ENCODE peak calls at places on chromosomes 7 and 10, in seven cellular contexts. R is fibroblast of lung, W is left ventricle myocardium inferior, L is body of pancreas, D is transverse colon, V is cardiac muscle cell, O is sigmoid colon. F is an unnamed sample.

GRCh38 chr7:44282601-44283171 is 42.7 kb downstream of the CAMK2B start:
- DNase-seq in W (peak; percentile 12), O (peak; percentile 39), V (no peak), R (no peak), L (peak; percentile 2), D (peak; percentile 3), F (peak; percentile 20)

GRCh38 chr7:105006367-105007139 is 7.5 kb upstream of the KMT2E start:
- DNase-seq in L (peak; percentile 36), D (peak; percentile 67), W (no peak), R (no peak), O (no peak), V (no peak), F (no peak)

GRCh38 chr7:114944742-114945625 is 23.1 kb downstream of the MDFIC start:
- DNase-seq in W (peak; percentile 73), R (peak; percentile 94), O (peak; percentile 90), L (peak; percentile 46), D (peak; percentile 43), V (no peak), F (peak; percentile 73)

GRCh38 chr7:75962607-75963382 is 31.6 kb downstream of the TMEM120A start:
- DNase-seq in L (no peak), O (no peak), V (no peak), W (no peak), R (peak; percentile 78), D (no peak), F (peak; percentile 64)

GRCh38 chr7:106165328-106165727 is 53.2 kb upstream of the SYPL1 start:
- DNase-seq in L (no peak), R (peak; percentile 54), W (no peak), V (no peak), O (no peak), D (no peak), F (no peak)

GRCh38 chr7:149820622-149821190 is 17.5 kb upstream of the ZNF862 start:
- DNase-seq in V (no peak), D (no peak), R (no peak), O (no peak), W (peak; percentile 9), L (no peak), F (no peak)

GRCh38 chr7:52486267-52486666 is 549.2 kb upstream of the POM121L12 start:
- DNase-seq in D (no peak), V (peak; percentile 30), W (no peak), R (no peak), O (no peak), L (no peak), F (no peak)

GRCh38 chr10:73983096-73984047 is 14.5 kb upstream of the VCL start:
- DNase-seq in W (no peak), V (no peak), O (no peak), D (no peak), R (no peak), L (peak; percentile 52), F (no peak)

GRCh38 chr7:91251877-91252276 is 12.4 kb upstream of the FZD1 start:
- DNase-seq in D (no peak), R (no peak), O (no peak), V (no peak), L (no peak), W (no peak), F (no peak)

GRCh38 chr10:117365612-117366011 is 9.6 kb downstream of the PDZD8 start:
- DNase-seq in O (no peak), W (no peak), R (no peak), D (peak; percentile 36), L (peak; percentile 81), V (no peak), F (no peak)

GRCh38 chr7:151735186-151735853 is 141.6 kb downstream of the PRKAG2 start:
- DNase-seq in V (no peak), W (no peak), L (no peak), R (no peak), D (no peak), O (no peak), F (no peak)

GRCh38 chr10:104036518-104037260 is 49.0 kb downstream of the COL17A1 start:
- DNase-seq in V (no peak), O (no peak), W (no peak), L (no peak), R (no peak), D (no peak), F (no peak)

GRCh38 chr7:157683251-157684156 is 346.7 kb downstream of the DNAJB6 start:
- DNase-seq in V (no peak), L (no peak), D (no peak), R (no peak), W (no peak), O (no peak), F (no peak)

GRCh38 chr7:99090811-99091582 is 52.9 kb downstream of the SMURF1 start:
- DNase-seq in D (no peak), L (no peak), O (no peak), V (peak; percentile 42), W (no peak), R (peak; percentile 40), F (no peak)

GRCh38 chr10:91495402-91495801 is 85.3 kb downstream of the HECTD2 start:
- DNase-seq in W (no peak), V (no peak), D (no peak), L (no peak), O (no peak), R (peak; percentile 62), F (no peak)

GRCh38 chr10:49311562-49312236 is 12.7 kb downstream of the C10orf71 start:
- DNase-seq in D (no peak), W (no peak), R (no peak), L (no peak), O (no peak), V (no peak), F (no peak)

GRCh38 chr10:27147701-27148100 is 6.5 kb downstream of the YME1L1 start:
- DNase-seq in W (no peak), O (no peak), D (no peak), V (no peak), R (no peak), L (no peak), F (no peak)

GRCh38 chr7:73438547-73439245 is 5.1 kb downstream of the FZD9 start:
- DNase-seq in R (no peak), O (peak; percentile 38), V (no peak), L (no peak), D (no peak), W (no peak), F (no peak)

GRCh38 chr7:23462846-23463245 is 7.4 kb downstream of the IGF2BP3 start:
- DNase-seq in L (no peak), V (peak; percentile 73), D (no peak), W (no peak), O (no peak), R (peak; percentile 67), F (no peak)

DNA sequence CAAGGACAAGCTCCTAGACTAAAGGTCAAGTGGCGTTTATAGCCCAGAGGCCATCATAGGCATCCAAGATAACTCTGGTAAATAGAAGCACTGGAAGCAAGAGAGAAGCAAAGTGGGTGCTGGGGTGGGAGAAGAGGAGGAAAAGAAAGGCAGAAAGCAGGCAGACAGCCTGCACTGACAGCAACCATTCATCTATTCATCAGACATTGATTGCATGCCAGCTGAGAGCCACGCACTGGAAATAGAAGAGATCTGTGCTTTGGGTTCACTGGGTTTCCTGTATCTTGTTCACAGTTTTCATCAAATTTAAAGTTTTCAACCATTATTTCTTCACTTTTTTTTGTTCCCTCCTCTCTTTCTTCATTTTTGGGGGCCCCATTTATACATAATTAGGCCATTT is 4.7 kb upstream of the SLIT1 start:
- DNase-seq in O (no peak), V (no peak), R (no peak), D (no peak), W (no peak), L (no peak), F (no peak)
- H3K27me3 ChIP-seq in O (peaks cover 20% of the 10 kb centered on the region), V (peaks cover 36% of the 10 kb centered on the region), R (peaks cover 29% of the 10 kb centered on the region), D (peaks cover 76% of the 10 kb centered on the region), W (peaks cover 97% of the 10 kb centered on the region), L (peaks cover 7% of the 10 kb centered on the region), F (peaks cover 2% of the 10 kb centered on the region)

DNA sequence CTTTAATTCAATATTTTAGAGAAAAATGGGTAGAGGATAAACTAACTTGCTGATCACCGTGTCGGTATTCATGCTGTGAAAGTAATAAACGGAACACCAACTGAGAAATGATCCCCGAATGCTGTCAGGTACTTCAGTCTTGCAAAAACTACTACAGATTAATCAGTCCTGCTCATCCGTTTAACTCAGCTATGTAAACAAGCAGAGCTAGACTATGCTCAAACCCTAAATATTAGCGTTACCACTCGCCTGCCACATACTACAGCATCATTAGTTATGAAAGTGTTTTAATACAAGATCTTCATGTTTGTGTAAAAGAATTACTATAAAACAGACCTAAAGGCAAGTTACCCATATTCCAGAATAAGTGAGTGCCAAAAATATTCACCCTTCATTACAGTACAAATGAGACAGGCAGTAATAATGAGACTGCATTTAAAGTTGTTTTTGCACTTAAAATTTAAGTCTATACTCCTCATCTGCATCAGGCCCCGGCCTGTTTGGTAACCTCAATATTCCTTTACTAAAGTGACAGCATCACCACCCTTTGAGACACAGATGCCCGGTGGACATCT is 952 bp downstream of the DNMBP start:
- DNase-seq in V (no peak), W (no peak), L (no peak), O (peak; percentile 2), R (peak; percentile 34), D (no peak), F (no peak)
- H3K4me1 ChIP-seq in V (peaks cover 7% of the 10 kb centered on the region), W (peaks cover 62% of the 10 kb centered on the region), L (peaks cover 16% of the 10 kb centered on the region), O (no peaks in the 10 kb centered on the region), R (peaks cover 25% of the 10 kb centered on the region), D (peaks cover 9% of the 10 kb centered on the region), F (peaks cover 9% of the 10 kb centered on the region)

GRCh38 chr10:22314852-22315251 is 1.3 kb upstream of the COMMD3 start:
- DNase-seq in V (no peak), W (no peak), D (no peak), R (no peak), L (no peak), O (no peak), F (no peak)
- H3K27me3 ChIP-seq in V (peaks cover 85% of the 10 kb centered on the region), W (no peaks in the 10 kb centered on the region), D (peaks cover 3% of the 10 kb centered on the region), R (no peaks in the 10 kb centered on the region), L (no peaks in the 10 kb centered on the region), O (no peaks in the 10 kb centered on the region), F (no peaks in the 10 kb centered on the region)

GRCh38 chr10:123538401-123539320 is 127.5 kb upstream of the GPR26 start:
- DNase-seq in O (no peak), L (no peak), V (no peak), W (no peak), R (no peak), D (no peak), F (no peak)

GRCh38 chr10:123535386-123535785 is 130.8 kb upstream of the GPR26 start:
- DNase-seq in V (no peak), W (no peak), R (no peak), D (no peak), L (no peak), O (no peak), F (no peak)

GRCh38 chr10:123536176-123536845 is 129.8 kb upstream of the GPR26 start:
- DNase-seq in R (no peak), O (no peak), V (no peak), L (no peak), D (no peak), W (no peak), F (no peak)

DNA sequence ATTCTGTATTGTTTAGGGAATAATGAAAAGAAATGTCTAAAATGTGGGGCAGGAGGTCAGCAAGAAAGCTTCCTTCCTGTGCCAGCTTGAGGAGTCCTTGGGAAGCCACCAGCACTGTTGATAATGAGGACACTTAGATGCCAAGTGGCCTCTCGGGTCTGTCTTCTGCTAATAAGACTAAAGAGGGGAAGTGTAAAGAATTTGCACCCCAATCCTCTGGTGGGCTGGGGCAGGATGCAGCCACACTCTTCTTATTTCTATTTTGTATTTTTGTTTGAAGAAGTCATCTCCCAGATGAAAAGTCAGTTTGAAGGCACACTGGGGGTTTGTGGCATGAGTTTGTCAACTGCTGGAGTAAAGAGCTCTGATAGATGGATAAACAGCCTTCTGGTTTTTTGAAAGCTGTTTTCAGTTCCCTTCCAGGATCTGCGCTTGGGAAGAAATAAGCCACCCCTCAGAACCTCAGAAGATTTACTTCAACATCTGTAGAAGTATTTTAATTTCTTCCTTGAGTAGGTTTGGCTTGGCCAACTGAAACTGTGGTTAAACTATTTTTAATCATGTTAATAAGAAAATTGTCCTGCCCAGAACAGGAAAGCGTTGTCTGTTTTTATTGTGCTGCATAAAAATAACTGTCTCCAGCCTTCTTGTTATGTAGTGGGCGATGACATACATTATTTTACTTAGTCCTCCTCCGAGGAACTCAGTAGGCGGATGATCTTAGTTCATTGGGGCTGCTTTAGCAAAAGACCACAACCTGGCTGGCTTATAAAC is 128.8 kb upstream of the GPR26 start:
- DNase-seq in O (no peak), D (no peak), V (no peak), L (no peak), R (no peak), W (no peak), F (no peak)
- H3K4me1 ChIP-seq in O (no peaks in the 10 kb centered on the region), D (no peaks in the 10 kb centered on the region), V (peaks cover 4% of the 10 kb centered on the region), L (no peaks in the 10 kb centered on the region), R (no peaks in the 10 kb centered on the region), W (no peaks in the 10 kb centered on the region), F (no peaks in the 10 kb centered on the region)